ENCODE peak calls at places on chromosomes 12 and 14, in four cellular contexts. N is RCC 7860; Q is posterior vena cava; E is activated CD4-positive, alpha-beta T cell treated with anti-CD3 and anti-CD28 coated beads, Interleukin-2, amount 50 U/mL, for 1 hour. X is an unnamed sample.

GRCh38 chr12:69161835-69162234 is 77.5 kb upstream of the CPSF6 start:
- DNase-seq in Q (no peak), E (peak), N (no peak), X (no peak)

GRCh38 chr12:1544991-1545700 is 49.2 kb downstream of the FBXL14 start:
- DNase-seq in N (no peak), Q (no peak), E (no peak), X (no peak)

GRCh38 chr14:75982724-75983358 is 1.0 kb upstream of the TGFB3 start:
- DNase-seq in N (no peak), E (no peak), Q (peak), X (peak)

GRCh38 chr12:11609045-11609444 is 40.4 kb upstream of the ETV6 start:
- DNase-seq in N (no peak), Q (no peak), E (no peak), X (no peak)

GRCh38 chr14:89673499-89674225 is 256.6 kb upstream of the FOXN3 start:
- DNase-seq in Q (no peak), N (peak), E (no peak), X (peak)

GRCh38 chr12:24918596-24918995 is 30.3 kb downstream of the BCAT1 start:
- DNase-seq in E (no peak), Q (no peak), N (no peak), X (no peak)

GRCh38 chr14:99678198-99678597 is 5.9 kb upstream of the CYP46A1 start:
- DNase-seq in N (no peak), E (no peak), Q (peak), X (no peak)

GRCh38 chr14:68553326-68553725 is 239.5 kb downstream of the ZFP36L1 start:
- DNase-seq in Q (no peak), E (no peak), N (no peak), X (no peak)

GRCh38 chr12:52038447-52038846 is 12.8 kb upstream of the NR4A1 start:
- DNase-seq in Q (peak), N (no peak), E (no peak), X (no peak)

GRCh38 chr14:104072586-104072985 is 12.9 kb upstream of the ASPG start:
- DNase-seq in N (no peak), E (no peak), Q (no peak), X (no peak)

GRCh38 chr12:127642208-127642607 is 624.8 kb upstream of the TMEM132C start:
- DNase-seq in E (no peak), Q (no peak), N (no peak), X (no peak)

GRCh38 chr14:106141242-106142220 is 615.1 kb downstream of the TMEM121 start:
- DNase-seq in E (peak), N (no peak), Q (no peak), X (no peak)

GRCh38 chr12:64538146-64538545 is 72.1 kb upstream of the RASSF3 start:
- DNase-seq in E (no peak), N (no peak), Q (no peak), X (no peak)